ENCODE peak calls at places on chromosome 5, in four cellular contexts. W, Q, K and I are unnamed samples.

GRCh38 chr5:36398137-36398536 is 96.4 kb upstream of the RANBP3L start:
- DNase-seq in W (peak), Q (no peak), K (no peak), I (peak)

GRCh38 chr5:151040211-151040747 is 19.9 kb downstream of the GPX3 start:
- DNase-seq in W (no peak), Q (no peak), K (no peak), I (peak)

GRCh38 chr5:36744041-36744677 is 132.4 kb upstream of the NIPBL start:
- DNase-seq in W (no peak), Q (no peak), K (no peak), I (no peak)

GRCh38 chr5:55634204-55634785 is 77.8 kb downstream of the SLC38A9 start:
- DNase-seq in W (peak), Q (no peak), K (no peak), I (no peak)

GRCh38 chr5:137289856-137290255 is 209.3 kb downstream of the SPOCK1 start:
- DNase-seq in W (no peak), Q (no peak), K (no peak), I (no peak)

GRCh38 chr5:122877518-122877917 is 32.1 kb downstream of the SNX24 start:
- DNase-seq in W (no peak), Q (no peak), K (no peak), I (no peak)

GRCh38 chr5:146962801-146963355 is 84.3 kb upstream of the PPP2R2B start:
- DNase-seq in W (peak), Q (no peak), K (peak), I (peak)

GRCh38 chr5:76807296-76807695 is 11.5 kb upstream of the F2RL1 start:
- DNase-seq in W (peak), Q (no peak), K (peak), I (peak)